ENCODE peak calls at places on chromosomes 2 and 18, in four cellular contexts. H is SK-N-DZ; E is activated CD4-positive, alpha-beta T cell treated with anti-CD3 and anti-CD28 coated beads, Interleukin-2, amount 10 ng/mL, durations not matched to agents 7 days and 5 days; U is myocyte. N is an unnamed sample.

GRCh38 chr2:223563462-223563861 is 38.7 kb downstream of the SCG2 start:
- DNase-seq in H (no peak), E (no peak), U (peak; percentile 85), N (no peak)

GRCh38 chr2:11409184-11409959 is 56.6 kb downstream of the E2F6 start:
- DNase-seq in H (no peak), E (no peak), U (peak; percentile 63), N (no peak)

GRCh38 chr2:224284134-224284946 is 117.6 kb downstream of the FAM124B start:
- DNase-seq in H (peak; percentile 40), E (peak; percentile 22), U (peak; percentile 68), N (no peak)

GRCh38 chr2:239190921-239191885 is 209.6 kb downstream of the HDAC4 start:
- DNase-seq in H (no peak), E (peak; percentile 5), U (no peak), N (no peak)

GRCh38 chr2:84175340-84175739 is 283.7 kb downstream of the SUCLG1 start:
- DNase-seq in H (no peak), E (no peak), U (no peak), N (no peak)

GRCh38 chr2:37324536-37324785 is 172 bp downstream of the PRKD3 start:
- DNase-seq in H (no peak), E (peak; percentile 70), U (no peak), N (peak; percentile 84)

GRCh38 chr2:223896751-223897320 is 48.3 kb downstream of the WDFY1 start:
- DNase-seq in H (no peak), E (peak; percentile 8), U (peak; percentile 9), N (no peak)

GRCh38 chr2:46334389-46335345 is 37.5 kb downstream of the EPAS1 start:
- DNase-seq in H (no peak), E (no peak), U (peak; percentile 88), N (no peak)

GRCh38 chr18:615773-616172 is 19.0 kb downstream of the CLUL1 start:
- DNase-seq in H (no peak), E (no peak), U (no peak), N (no peak)

GRCh38 chr2:238939074-238939473 is 91.2 kb downstream of the TWIST2 start:
- DNase-seq in H (no peak), E (no peak), U (no peak), N (peak; percentile 67)

GRCh38 chr2:179240481-179241451 is 23.9 kb downstream of the SESTD1 start:
- DNase-seq in H (no peak), E (no peak), U (no peak), N (no peak)

GRCh38 chr18:73316513-73316912 is 448.7 kb upstream of the NETO1 start:
- DNase-seq in H (no peak), E (no peak), U (no peak), N (no peak)

GRCh38 chr2:122596541-122596940 is 841.1 kb downstream of the TSN start:
- DNase-seq in H (no peak), E (no peak), U (no peak), N (no peak)

GRCh38 chr2:39603436-39603835 is 62.3 kb upstream of the TMEM178A start:
- DNase-seq in H (no peak), E (no peak), U (no peak), N (no peak)

GRCh38 chr2:9548506-9548905 is 7.1 kb downstream of the ADAM17 start:
- DNase-seq in H (no peak), E (no peak), U (no peak), N (no peak)

GRCh38 chr2:25426326-25426725 is 84.6 kb upstream of the DNMT3A start:
- DNase-seq in H (no peak), E (no peak), U (no peak), N (no peak)

GRCh38 chr2:221426929-221427328 is 145.2 kb downstream of the EPHA4 start:
- DNase-seq in H (no peak), E (no peak), U (no peak), N (no peak)

GRCh38 chr2:117812443-117812842 is 2.0 kb upstream of the DDX18 start:
- DNase-seq in H (no peak), E (no peak), U (no peak), N (no peak)

GRCh38 chr18:8045160-8045885 is 478.2 kb downstream of the PTPRM start:
- DNase-seq in H (no peak), E (no peak), U (no peak), N (no peak)

GRCh38 chr2:238163494-238164198 is 4.9 kb downstream of the ERFE start:
- DNase-seq in H (no peak), E (no peak), U (no peak), N (peak; percentile 30)

GRCh38 chr2:176114120-176114929 is 2.3 kb upstream of the HOXD10 start:
- DNase-seq in H (no peak), E (no peak), U (peak; percentile 9), N (no peak)

GRCh38 chr2:111071480-111072143 is 49.1 kb upstream of the BCL2L11 start:
- DNase-seq in H (no peak), E (no peak), U (peak; percentile 94), N (no peak)

GRCh38 chr2:47246646-47247045 is 91.5 kb upstream of the STPG4 start:
- DNase-seq in H (no peak), E (no peak), U (no peak), N (no peak)

GRCh38 chr2:128028668-128029054 is 802 bp upstream of the SAP130 start:
- DNase-seq in H (no peak), E (no peak), U (no peak), N (no peak)

N was measured in ovary.